ENCODE peak calls at places on chromosomes 5 and 9, in ten cellular contexts. G is GM04504; H is globus pallidus; P is activated naive CD4-positive, alpha-beta T cell treated with anti-CD3 and anti-CD28 coated beads for 36 hours; E is amniotic epithelial cell; L is WTC11; T is A549; Y is Ammon's horn; W is CD4-positive, alpha-beta T cell; K is left lung. F is an unnamed sample.

GRCh38 chr5:157197088-157197487 is 16.4 kb downstream of the ITK start:
- DNase-seq in W (no peak), P (peak; percentile 56), G (no peak), Y (no peak), E (no peak), T (no peak), L (no peak), H (no peak), K (no peak), F (no peak)

GRCh38 chr9:33162721-33163311 is 4.3 kb downstream of the B4GALT1 start:
- DNase-seq in T (peak; percentile 89), E (peak; percentile 88), L (no peak), K (no peak), G (peak; percentile 71), Y (no peak), W (no peak), H (no peak), P (no peak), F (no peak)

GRCh38 chr5:40141418-40141817 is 538.3 kb upstream of the PTGER4 start:
- DNase-seq in K (no peak), H (no peak), P (no peak), L (no peak), W (no peak), E (no peak), T (no peak), Y (no peak), G (no peak), F (no peak)

GRCh38 chr9:114680266-114681011 is 1.6 kb downstream of the TEX48 start:
- DNase-seq in T (no peak), L (no peak), H (no peak), G (no peak), W (no peak), P (no peak), Y (no peak), E (no peak), K (no peak), F (no peak)

GRCh38 chr5:96324708-96325107 is 108.3 kb downstream of the PCSK1 start:
- DNase-seq in K (no peak), G (no peak), L (no peak), T (peak; percentile 63), Y (no peak), P (no peak), H (no peak), E (peak; percentile 69), W (no peak), F (no peak)

GRCh38 chr9:133821606-133822438 is 83.7 kb upstream of the SARDH start:
- DNase-seq in G (no peak), L (no peak), P (no peak), K (peak; percentile 58), T (no peak), Y (no peak), E (peak; percentile 61), H (no peak), W (no peak), F (no peak)

GRCh38 chr5:103033696-103034095 is 86.2 kb downstream of the GIN1 start:
- DNase-seq in T (no peak), E (no peak), K (peak; percentile 52), Y (no peak), W (no peak), H (no peak), G (no peak), L (no peak), P (no peak), F (no peak)

GRCh38 chr5:6476313-6476661 is 27.6 kb downstream of the UBE2QL1 start:
- DNase-seq in G (no peak), E (no peak), H (no peak), P (no peak), K (no peak), L (no peak), Y (no peak), W (no peak), T (no peak), F (no peak)

GRCh38 chr5:112419596-112420110 is 576 bp upstream of the EPB41L4A start:
- DNase-seq in H (peak; percentile 31), K (peak; percentile 85), T (peak; percentile 66), L (peak; percentile 63), W (no peak), Y (peak; percentile 35), E (no peak), P (peak; percentile 7), G (no peak), F (no peak)

GRCh38 chr9:131799177-131799823 is 59.4 kb upstream of the RAPGEF1 start:
- DNase-seq in K (no peak), L (peak; percentile 82), P (peak; percentile 67), T (peak; percentile 43), W (peak; percentile 39), H (peak; percentile 36), G (peak; percentile 14), E (peak; percentile 26), Y (peak; percentile 64), F (no peak)

GRCh38 chr9:93296889-93297480 is 113.0 kb downstream of the WNK2 start:
- DNase-seq in G (no peak), H (no peak), E (no peak), P (no peak), W (no peak), K (no peak), T (no peak), Y (no peak), L (no peak), F (no peak)

GRCh38 chr5:478355-478981 is 35.5 kb downstream of the EXOC3 start:
- DNase-seq in Y (no peak), L (no peak), T (no peak), E (no peak), K (peak; percentile 72), G (no peak), P (no peak), H (no peak), W (no peak), F (no peak)

GRCh38 chr5:55557123-55557522 is 22.4 kb upstream of the PLPP1 start:
- DNase-seq in Y (no peak), L (no peak), E (no peak), H (no peak), G (no peak), W (no peak), K (no peak), T (no peak), P (no peak), F (no peak)

GRCh38 chr9:130039504-130040147 is 3.4 kb downstream of the FNBP1 start:
- DNase-seq in E (no peak), T (peak; percentile 51), P (peak; percentile 42), K (no peak), H (no peak), L (no peak), Y (peak; percentile 38), W (no peak), G (no peak), F (no peak)

GRCh38 chr5:150656191-150657132 is 4.6 kb upstream of the MYOZ3 start:
- DNase-seq in T (peak; percentile 60), P (peak; percentile 77), L (peak; percentile 82), E (no peak), G (no peak), Y (peak; percentile 66), K (peak; percentile 91), W (peak; percentile 74), H (peak; percentile 58), F (no peak)

GRCh38 chr5:5666389-5666788 is 243.9 kb downstream of the ICE1 start:
- DNase-seq in Y (no peak), K (no peak), P (no peak), H (no peak), L (no peak), T (no peak), W (no peak), E (no peak), G (no peak), F (no peak)

GRCh38 chr5:74441616-74442015 is 198.9 kb downstream of the ENC1 start:
- DNase-seq in H (no peak), G (no peak), P (no peak), E (no peak), T (no peak), K (no peak), Y (no peak), W (no peak), L (no peak), F (no peak)

GRCh38 chr5:31033295-31033694 is 160.2 kb upstream of the CDH6 start:
- DNase-seq in H (no peak), E (no peak), T (no peak), K (no peak), L (no peak), W (no peak), G (no peak), Y (no peak), P (no peak), F (no peak)

GRCh38 chr5:5344051-5344571 is 78.4 kb upstream of the ICE1 start:
- DNase-seq in W (no peak), Y (peak; percentile 27), G (no peak), E (no peak), K (no peak), T (no peak), L (no peak), H (no peak), P (no peak), F (no peak)

GRCh38 chr9:87089963-87090362 is 142.7 kb upstream of the GAS1 start:
- DNase-seq in H (no peak), L (no peak), P (no peak), E (no peak), G (no peak), Y (no peak), K (no peak), T (no peak), W (no peak), F (no peak)

F was measured in iPS DF 6.9.